ENCODE peak calls at places on chromosomes 12 and 14, in nine cellular contexts. K is mesenchymal stem cell; C is NCI-H1092; Z is GM23338; R is CD8-positive, alpha-beta memory T cell; E is heart left ventricle; J is activated naive CD4-positive, alpha-beta T cell treated with anti-CD3 and anti-CD28 coated beads, Interleukin-2, amount 50 U/mL, for 72 hours; T is lower leg skin; W is choroid plexus epithelial cell. B is an unnamed sample.

GRCh38 chr12:93050026-93050747 is 121.1 kb upstream of the EEA1 start:
- DNase-seq in R (no peak), J (no peak), T (no peak), Z (peak), E (no peak), K (no peak), C (no peak), W (peak), B (no peak)

GRCh38 chr12:93573552-93574223 is 1.2 kb downstream of the SOCS2 start:
- DNase-seq in T (no peak), Z (peak), R (no peak), J (no peak), W (peak), K (peak), C (no peak), E (peak), B (no peak)

GRCh38 chr12:105292705-105293104 is 37.8 kb upstream of the C12orf75 start:
- DNase-seq in E (no peak), Z (no peak), T (no peak), K (no peak), J (no peak), W (peak), R (no peak), C (no peak), B (no peak)

GRCh38 chr12:12779529-12779928 is 5.9 kb upstream of the APOLD1 start:
- DNase-seq in C (peak), W (peak), Z (no peak), J (no peak), T (no peak), K (peak), E (no peak), R (no peak), B (no peak)

GRCh38 chr14:72738181-72738611 is 155.7 kb downstream of the DPF3 start:
- DNase-seq in J (no peak), W (no peak), K (no peak), R (no peak), C (no peak), E (no peak), Z (no peak), T (peak), B (no peak)

GRCh38 chr12:30134229-30134628 is 350.5 kb upstream of the TMTC1 start:
- DNase-seq in T (no peak), R (no peak), C (no peak), E (no peak), W (no peak), Z (peak), K (no peak), J (no peak), B (no peak)

GRCh38 chr14:41350476-41350875 is 256.2 kb upstream of the LRFN5 start:
- DNase-seq in J (no peak), C (no peak), K (no peak), T (no peak), Z (no peak), E (no peak), R (no peak), W (no peak), B (no peak)

GRCh38 chr12:101969-102878 is 35.7 kb downstream of the IQSEC3 start:
- DNase-seq in E (no peak), C (peak), J (no peak), Z (peak), W (no peak), T (no peak), K (no peak), R (no peak), B (no peak)

B was measured in effector CD4-positive, alpha-beta T cell.